ENCODE peak calls at places on chromosomes 2 and 18, in eight cellular contexts. One of them, this sample, is unnamed.

GRCh38 chr2:38056216-38056615 is 19.7 kb downstream of the CYP1B1 start:
- DNase-seq in AG09309: no peak
- DNase-seq in BE2C: no peak
- DNase-seq in NCI-H748 treated with DMSO at 0.1 percent for 48 hours: no peak
- DNase-seq in GM13976: no peak
- DNase-seq in HCT116: no peak
- DNase-seq in GM12865: no peak
- DNase-seq in left cardiac atrium: no peak
- DNase-seq in this sample: no peak

GRCh38 chr18:1676387-1676786 is 771.7 kb downstream of the ADCYAP1 start:
- DNase-seq in left cardiac atrium: no peak
- DNase-seq in BE2C: no peak
- DNase-seq in HCT116: no peak
- DNase-seq in AG09309: no peak
- DNase-seq in GM13976: no peak
- DNase-seq in NCI-H748 treated with DMSO at 0.1 percent for 48 hours: no peak
- DNase-seq in GM12865: no peak
- DNase-seq in this sample: no peak

GRCh38 chr18:21052385-21052784 is 59.2 kb downstream of the ROCK1 start:
- DNase-seq in GM13976: no peak
- DNase-seq in HCT116: no peak
- DNase-seq in left cardiac atrium: no peak
- DNase-seq in GM12865: no peak
- DNase-seq in AG09309: no peak
- DNase-seq in BE2C: no peak
- DNase-seq in NCI-H748 treated with DMSO at 0.1 percent for 48 hours: no peak
- DNase-seq in this sample: no peak

GRCh38 chr2:239587836-239588235 is 187.0 kb upstream of the HDAC4 start:
- DNase-seq in AG09309: no peak
- DNase-seq in HCT116: no peak
- DNase-seq in GM13976: no peak
- DNase-seq in BE2C: no peak
- DNase-seq in GM12865: no peak
- DNase-seq in NCI-H748 treated with DMSO at 0.1 percent for 48 hours: no peak
- DNase-seq in left cardiac atrium: no peak
- DNase-seq in this sample: no peak

GRCh38 chr2:226446406-226447001 is 353.1 kb downstream of the IRS1 start:
- DNase-seq in NCI-H748 treated with DMSO at 0.1 percent for 48 hours: no peak
- DNase-seq in left cardiac atrium: no peak
- DNase-seq in GM12865: no peak
- DNase-seq in BE2C: no peak
- DNase-seq in AG09309: no peak
- DNase-seq in GM13976: no peak
- DNase-seq in HCT116: no peak
- DNase-seq in this sample: no peak

GRCh38 chr2:235637906-235638305 is 144.1 kb downstream of the AGAP1 start:
- DNase-seq in left cardiac atrium: no peak
- DNase-seq in BE2C: no peak
- DNase-seq in NCI-H748 treated with DMSO at 0.1 percent for 48 hours: no peak
- DNase-seq in AG09309: no peak
- DNase-seq in GM12865: no peak
- DNase-seq in GM13976: no peak
- DNase-seq in HCT116: no peak
- DNase-seq in this sample: peak; percentile 81

GRCh38 chr2:121335294-121336290 is 50.6 kb upstream of the TFCP2L1 start:
- DNase-seq in GM13976: no peak
- DNase-seq in left cardiac atrium: no peak
- DNase-seq in NCI-H748 treated with DMSO at 0.1 percent for 48 hours: no peak
- DNase-seq in AG09309: no peak
- DNase-seq in BE2C: no peak
- DNase-seq in HCT116: no peak
- DNase-seq in GM12865: no peak
- DNase-seq in this sample: peak; percentile 53

GRCh38 chr2:3778841-3779505 is 75.6 kb downstream of the DCDC2C start:
- DNase-seq in GM12865: no peak
- DNase-seq in BE2C: no peak
- DNase-seq in GM13976: no peak
- DNase-seq in AG09309: no peak
- DNase-seq in HCT116: no peak
- DNase-seq in left cardiac atrium: no peak
- DNase-seq in NCI-H748 treated with DMSO at 0.1 percent for 48 hours: no peak
- DNase-seq in this sample: no peak

GRCh38 chr2:86039963-86040655 is 65.6 kb downstream of the POLR1A start:
- DNase-seq in left cardiac atrium: peak; percentile 13
- DNase-seq in NCI-H748 treated with DMSO at 0.1 percent for 48 hours: no peak
- DNase-seq in GM12865: no peak
- DNase-seq in HCT116: no peak
- DNase-seq in GM13976: no peak
- DNase-seq in AG09309: no peak
- DNase-seq in BE2C: no peak
- DNase-seq in this sample: no peak

GRCh38 chr2:133600231-133600630 is 32.0 kb upstream of the NCKAP5 start:
- DNase-seq in left cardiac atrium: no peak
- DNase-seq in AG09309: no peak
- DNase-seq in GM13976: no peak
- DNase-seq in BE2C: no peak
- DNase-seq in NCI-H748 treated with DMSO at 0.1 percent for 48 hours: no peak
- DNase-seq in HCT116: no peak
- DNase-seq in GM12865: no peak
- DNase-seq in this sample: no peak

GRCh38 chr18:70260683-70261082 is 28.2 kb upstream of the SOCS6 start:
- DNase-seq in left cardiac atrium: no peak
- DNase-seq in GM12865: no peak
- DNase-seq in BE2C: peak; percentile 24
- DNase-seq in AG09309: no peak
- DNase-seq in HCT116: no peak
- DNase-seq in NCI-H748 treated with DMSO at 0.1 percent for 48 hours: no peak
- DNase-seq in GM13976: no peak
- DNase-seq in this sample: no peak

This sample was measured in small intestine.